ENCODE peak calls at places on chromosomes 11 and 22, in six cellular contexts. X, H, N, C, I and R are unnamed samples.

GRCh38 chr11:107359701-107360100 is 97.9 kb downstream of the CWF19L2 start:
- DNase-seq in X (no peak), H (no peak), N (peak; percentile 25), C (no peak), I (peak; percentile 16), R (no peak)

GRCh38 chr22:30542811-30543188 is 3.7 kb downstream of the SEC14L6 start:
- DNase-seq in X (no peak), H (no peak), N (no peak), C (no peak), I (no peak), R (no peak)

GRCh38 chr11:116857316-116857715 is 19.9 kb upstream of the APOA1 start:
- DNase-seq in X (no peak), H (no peak), N (peak; percentile 7), C (no peak), I (no peak), R (no peak)

GRCh38 chr22:47818496-47818895 is 1056.0 kb downstream of the TBC1D22A start:
- DNase-seq in X (no peak), H (no peak), N (no peak), C (no peak), I (no peak), R (no peak)

GRCh38 chr11:69815973-69816372 is 3.2 kb downstream of the FGF3 start:
- DNase-seq in X (no peak), H (no peak), N (no peak), C (no peak), I (no peak), R (no peak)

GRCh38 chr22:34975721-34976120 is 90.2 kb upstream of the ISX start:
- DNase-seq in X (no peak), H (no peak), N (no peak), C (no peak), I (no peak), R (no peak)

GRCh38 chr22:23716811-23717801 is 26.3 kb downstream of the RGL4 start:
- DNase-seq in X (peak; percentile 75), H (peak; percentile 92), N (peak; percentile 88), C (peak; percentile 64), I (peak; percentile 88), R (peak; percentile 77)

GRCh38 chr11:64086263-64086938 is 50.7 kb downstream of the FLRT1 start:
- DNase-seq in X (no peak), H (peak; percentile 75), N (peak; percentile 21), C (no peak), I (peak; percentile 7), R (no peak)

GRCh38 chr11:123159146-123159857 is 35.7 kb downstream of the CLMP start:
- DNase-seq in X (no peak), H (no peak), N (peak; percentile 67), C (no peak), I (peak; percentile 52), R (no peak)

GRCh38 chr11:133978816-133979215 is 22.0 kb upstream of the IGSF9B start:
- DNase-seq in X (no peak), H (no peak), N (no peak), C (no peak), I (peak; percentile 2), R (no peak)

GRCh38 chr11:2522636-2523255 is 77.9 kb downstream of the KCNQ1 start:
- DNase-seq in X (no peak), H (peak; percentile 23), N (no peak), C (peak; percentile 6), I (no peak), R (peak; percentile 9)

DNA sequence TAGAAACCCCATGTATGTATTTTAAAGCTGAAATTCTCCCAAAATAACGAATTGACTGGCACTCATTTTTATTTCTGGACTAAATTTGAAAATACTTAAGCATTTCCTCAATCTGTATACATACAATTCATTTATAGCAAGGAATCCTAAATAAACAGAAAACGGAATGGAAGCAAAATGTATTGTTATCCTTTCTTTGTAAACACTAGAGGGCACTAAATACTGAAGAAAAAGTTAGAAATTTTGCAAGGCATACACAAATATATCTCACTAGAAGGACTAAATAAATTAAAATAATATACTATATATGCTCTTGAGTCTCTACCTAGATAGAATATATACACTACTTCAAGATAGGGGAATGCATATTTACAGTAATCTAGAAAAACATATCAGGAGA is 23.1 kb upstream of the ANO5 start:
- DNase-seq in X (no peak), H (no peak), N (peak; percentile 12), C (no peak), I (peak; percentile 6), R (no peak)
- TF ChIP-seq CTCF in X (no peak), H (no peak), N (peak; percentile 38), C (peak; percentile 53), I (peak; percentile 23), R (no peak)

DNA sequence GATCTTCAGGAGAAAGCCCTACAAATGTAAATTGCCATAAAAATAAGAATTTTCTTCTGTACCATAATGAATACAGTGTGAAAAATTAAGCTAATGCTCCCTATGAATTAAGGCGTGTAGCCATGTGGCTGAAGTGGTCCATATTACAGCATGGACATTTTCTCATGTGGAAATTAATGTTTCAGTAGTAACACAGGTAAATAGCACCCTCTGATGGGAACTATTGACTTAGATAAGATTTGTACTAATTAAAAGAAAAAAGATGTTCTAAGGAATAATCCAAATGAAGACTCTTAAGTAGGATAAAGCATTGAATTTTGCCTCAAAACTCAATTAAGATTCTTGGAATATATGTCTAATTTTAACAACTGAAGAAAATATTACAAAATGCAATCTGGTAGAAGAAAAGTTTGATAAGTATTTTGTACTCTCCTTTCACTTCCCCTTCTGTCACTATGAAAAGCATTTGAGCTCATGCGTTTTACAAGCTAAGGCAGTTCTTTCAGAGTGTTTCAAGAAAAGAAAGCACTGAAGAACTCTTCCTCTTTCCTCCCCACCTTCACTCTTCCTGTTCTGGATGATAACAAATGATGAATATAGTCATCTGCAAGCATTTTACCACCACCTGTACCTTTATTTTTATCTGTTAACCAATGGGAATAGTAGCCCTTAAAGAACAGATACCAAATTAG is 9.9 kb upstream of the OR8D2 start:
- DNase-seq in X (no peak), H (no peak), N (peak; percentile 40), C (no peak), I (peak; percentile 66), R (no peak)
- TF ChIP-seq CTCF in X (no peak), H (no peak), N (peak; percentile 21), C (no peak), I (no peak), R (no peak)

GRCh38 chr22:19179472-19180048 is 1.0 kb upstream of the SLC25A1 start:
- DNase-seq in X (no peak), H (peak; percentile 83), N (peak; percentile 95), C (peak; percentile 58), I (peak; percentile 89), R (peak; percentile 44)
- TF ChIP-seq CTCF in X (peak; percentile 63), H (peak; percentile 57), N (peak; percentile 85), C (peak; percentile 73), I (peak; percentile 71), R (peak; percentile 65)

GRCh38 chr22:37731804-37732471 is 35.1 kb downstream of the TRIOBP start:
- DNase-seq in X (no peak), H (no peak), N (no peak), C (no peak), I (no peak), R (no peak)
- TF ChIP-seq CTCF in X (no peak), H (no peak), N (peak; percentile 34), C (peak; percentile 44), I (peak; percentile 18), R (no peak)

GRCh38 chr11:68664906-68665305 is 19.4 kb upstream of the GAL start:
- DNase-seq in X (no peak), H (no peak), N (no peak), C (no peak), I (no peak), R (no peak)

GRCh38 chr11:68665471-68665870 is 18.9 kb upstream of the GAL start:
- DNase-seq in X (no peak), H (no peak), N (no peak), C (no peak), I (no peak), R (no peak)

GRCh38 chr11:68664141-68664540 is 20.2 kb upstream of the GAL start:
- DNase-seq in X (no peak), H (no peak), N (no peak), C (no peak), I (no peak), R (no peak)

GRCh38 chr11:68661697-68662603 is 22.4 kb upstream of the GAL start:
- DNase-seq in X (no peak), H (no peak), N (peak; percentile 78), C (no peak), I (no peak), R (no peak)

GRCh38 chr11:68663482-68664010 is 20.8 kb upstream of the GAL start:
- DNase-seq in X (no peak), H (no peak), N (no peak), C (no peak), I (no peak), R (no peak)
- TF ChIP-seq CTCF in X (no peak), H (no peak), N (no peak), C (no peak), I (no peak), R (no peak)

GRCh38 chr11:132161538-132161937 is 791.1 kb downstream of the NTM start:
- DNase-seq in X (no peak), H (no peak), N (no peak), C (no peak), I (no peak), R (no peak)

GRCh38 chr11:132158696-132159095 is 788.3 kb downstream of the NTM start:
- DNase-seq in X (no peak), H (no peak), N (peak; percentile 37), C (no peak), I (peak; percentile 36), R (no peak)

GRCh38 chr11:132158091-132158490 is 787.7 kb downstream of the NTM start:
- DNase-seq in X (no peak), H (no peak), N (peak; percentile 34), C (no peak), I (peak; percentile 41), R (no peak)
- TF ChIP-seq CTCF in X (no peak), H (no peak), N (peak; percentile 65), C (peak; percentile 48), I (peak; percentile 60), R (no peak)

GRCh38 chr11:61294717-61295595 is at the start of gene VWCE:
- DNase-seq in X (peak; percentile 49), H (peak; percentile 84), N (peak; percentile 68), C (peak; percentile 65), I (peak; percentile 37), R (peak; percentile 37)
- TF ChIP-seq CTCF in X (no peak), H (no peak), N (peak; percentile 40), C (peak; percentile 31), I (peak; percentile 15), R (no peak)

DNA sequence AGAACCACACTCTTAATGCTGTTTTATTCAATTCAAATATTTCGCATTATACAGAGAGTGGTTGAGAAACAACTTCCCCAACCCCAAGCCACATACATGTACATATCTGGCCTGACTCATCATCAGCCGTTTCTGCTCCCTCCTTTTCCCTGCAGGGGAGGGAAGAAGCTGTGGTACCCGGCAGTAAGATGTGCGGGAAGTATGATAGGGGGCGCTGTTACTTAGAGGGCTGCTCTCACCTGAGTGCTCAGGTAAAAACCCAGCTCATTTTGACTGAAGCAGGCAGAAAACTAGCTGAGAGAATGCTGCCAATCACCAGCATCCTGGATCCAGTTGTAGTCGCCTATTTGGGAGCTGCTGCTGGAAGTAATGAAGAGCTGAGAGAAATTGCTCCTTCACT is 85.6 kb downstream of the NELL1 start:
- DNase-seq in X (no peak), H (no peak), N (no peak), C (no peak), I (no peak), R (no peak)
- TF ChIP-seq CTCF in X (no peak), H (no peak), N (peak; percentile 2), C (peak; percentile 42), I (no peak), R (no peak)